ENCODE peak calls at places on chromosome 4, in four cellular contexts. One of them, this sample, is unnamed.

GRCh38 chr4:82642321-82642720 is 80.5 kb upstream of the TMEM150C start:
- DNase-seq in thoracic aorta: no peak
- DNase-seq in neural progenitor cell: no peak
- DNase-seq in Caco-2: no peak
- DNase-seq in this sample: no peak

GRCh38 chr4:123102897-123103489 is 180.6 kb upstream of the NUDT6 start:
- DNase-seq in Caco-2: peak
- DNase-seq in thoracic aorta: no peak
- DNase-seq in neural progenitor cell: peak
- DNase-seq in this sample: peak

GRCh38 chr4:82782626-82783025 is 16.0 kb downstream of the SCD5 start:
- DNase-seq in thoracic aorta: no peak
- DNase-seq in Caco-2: peak
- DNase-seq in neural progenitor cell: no peak
- DNase-seq in this sample: no peak

GRCh38 chr4:153211986-153212720 is 7.9 kb downstream of the TRIM2 start:
- DNase-seq in thoracic aorta: no peak
- DNase-seq in neural progenitor cell: no peak
- DNase-seq in Caco-2: no peak
- DNase-seq in this sample: peak

GRCh38 chr4:27293831-27294230 is 433.2 kb downstream of the STIM2 start:
- DNase-seq in thoracic aorta: no peak
- DNase-seq in Caco-2: no peak
- DNase-seq in neural progenitor cell: no peak
- DNase-seq in this sample: no peak

GRCh38 chr4:153115322-153116100 is 88.7 kb upstream of the TRIM2 start:
- DNase-seq in neural progenitor cell: no peak
- DNase-seq in thoracic aorta: no peak
- DNase-seq in Caco-2: peak
- DNase-seq in this sample: peak

GRCh38 chr4:161564230-161564834 is 599.5 kb downstream of the FSTL5 start:
- DNase-seq in thoracic aorta: no peak
- DNase-seq in neural progenitor cell: no peak
- DNase-seq in Caco-2: no peak
- DNase-seq in this sample: no peak

GRCh38 chr4:77052352-77052751 is 23.4 kb downstream of the CCNI start:
- DNase-seq in neural progenitor cell: peak
- DNase-seq in thoracic aorta: no peak
- DNase-seq in Caco-2: peak
- DNase-seq in this sample: peak

GRCh38 chr4:135281230-135281629 is 1079.6 kb upstream of the PABPC4L start:
- DNase-seq in Caco-2: no peak
- DNase-seq in neural progenitor cell: no peak
- DNase-seq in thoracic aorta: no peak
- DNase-seq in this sample: no peak

GRCh38 chr4:114782842-114783595 is 184.4 kb downstream of the UGT8 start:
- DNase-seq in thoracic aorta: no peak
- DNase-seq in neural progenitor cell: peak
- DNase-seq in Caco-2: no peak
- DNase-seq in this sample: no peak

GRCh38 chr4:109022941-109023340 is 260.1 kb upstream of the ETNPPL start:
- DNase-seq in thoracic aorta: no peak
- DNase-seq in Caco-2: no peak
- DNase-seq in neural progenitor cell: no peak
- DNase-seq in this sample: no peak

GRCh38 chr4:174225247-174226054 is 58.0 kb downstream of the FBXO8 start:
- DNase-seq in Caco-2: no peak
- DNase-seq in thoracic aorta: no peak
- DNase-seq in neural progenitor cell: no peak
- DNase-seq in this sample: no peak

GRCh38 chr4:67332627-67333026 is 212.7 kb downstream of the CENPC start:
- DNase-seq in thoracic aorta: no peak
- DNase-seq in Caco-2: peak
- DNase-seq in neural progenitor cell: peak
- DNase-seq in this sample: no peak

GRCh38 chr4:89215736-89216135 is 91.9 kb downstream of the GPRIN3 start:
- DNase-seq in thoracic aorta: no peak
- DNase-seq in neural progenitor cell: no peak
- DNase-seq in Caco-2: no peak
- DNase-seq in this sample: no peak

GRCh38 chr4:92186239-92186638 is 117.5 kb upstream of the GRID2 start:
- DNase-seq in neural progenitor cell: no peak
- DNase-seq in thoracic aorta: no peak
- DNase-seq in Caco-2: no peak
- DNase-seq in this sample: peak

GRCh38 chr4:38989487-38989886 is 42.7 kb downstream of the TMEM156 start:
- DNase-seq in thoracic aorta: no peak
- DNase-seq in Caco-2: no peak
- DNase-seq in neural progenitor cell: no peak
- DNase-seq in this sample: no peak

GRCh38 chr4:164876680-164877324 is at the start of gene APELA:
- DNase-seq in thoracic aorta: no peak
- DNase-seq in neural progenitor cell: peak
- DNase-seq in Caco-2: peak
- DNase-seq in this sample: no peak

GRCh38 chr4:2598661-2599654 is 62.5 kb downstream of the FAM193A start:
- DNase-seq in neural progenitor cell: no peak
- DNase-seq in Caco-2: no peak
- DNase-seq in thoracic aorta: no peak
- DNase-seq in this sample: no peak

GRCh38 chr4:70801265-70801809 is 38.4 kb downstream of the GRSF1 start:
- DNase-seq in neural progenitor cell: no peak
- DNase-seq in Caco-2: no peak
- DNase-seq in thoracic aorta: no peak
- DNase-seq in this sample: no peak

GRCh38 chr4:152738812-152739211 is 40.7 kb downstream of the TIGD4 start:
- DNase-seq in thoracic aorta: no peak
- DNase-seq in Caco-2: no peak
- DNase-seq in neural progenitor cell: no peak
- DNase-seq in this sample: peak

GRCh38 chr4:155944516-155944915 is 9.2 kb downstream of the CTSO start:
- DNase-seq in thoracic aorta: no peak
- DNase-seq in Caco-2: no peak
- DNase-seq in neural progenitor cell: peak
- DNase-seq in this sample: peak

GRCh38 chr4:110480031-110480549 is 4.1 kb downstream of the ENPEP start:
- DNase-seq in Caco-2: no peak
- DNase-seq in thoracic aorta: no peak
- DNase-seq in neural progenitor cell: no peak
- DNase-seq in this sample: peak
- TF ChIP-seq CTCF in Caco-2: peak
- TF ChIP-seq CTCF in thoracic aorta: no peak
- TF ChIP-seq CTCF in neural progenitor cell: peak
- TF ChIP-seq CTCF in this sample: peak

DNA sequence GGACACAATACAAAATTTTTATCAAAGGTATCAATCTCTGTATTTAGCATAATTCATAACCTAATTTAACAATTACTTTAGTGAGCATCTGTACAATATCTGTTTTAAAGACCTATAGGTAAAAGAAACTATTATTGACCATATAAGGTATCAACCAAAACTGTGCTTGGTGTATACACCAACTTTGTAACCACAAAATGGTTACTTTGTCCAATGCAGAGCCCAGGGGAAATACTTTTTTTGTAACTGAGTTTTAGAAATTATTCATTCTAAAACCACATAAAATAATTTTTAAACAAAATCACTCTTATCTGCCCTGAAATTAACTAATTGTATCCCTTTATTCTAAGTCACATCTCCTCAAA is 5.0 kb downstream of the CXXC4 start:
- DNase-seq in thoracic aorta: no peak
- DNase-seq in Caco-2: no peak
- DNase-seq in neural progenitor cell: no peak
- DNase-seq in this sample: no peak
- H3K4me3 ChIP-seq in thoracic aorta: peak
- H3K4me3 ChIP-seq in Caco-2: no peak
- H3K4me3 ChIP-seq in neural progenitor cell: peak
- H3K4me3 ChIP-seq in this sample: no peak

GRCh38 chr4:112523008-112523440 is 7.0 kb upstream of the NEUROG2 start:
- DNase-seq in neural progenitor cell: peak
- DNase-seq in Caco-2: no peak
- DNase-seq in thoracic aorta: no peak
- DNase-seq in this sample: peak
- TF ChIP-seq CTCF in neural progenitor cell: peak
- TF ChIP-seq CTCF in Caco-2: no peak
- TF ChIP-seq CTCF in thoracic aorta: no peak
- TF ChIP-seq CTCF in this sample: no peak

GRCh38 chr4:186701273-186701672 is 22.4 kb downstream of the FAT1 start:
- DNase-seq in neural progenitor cell: peak
- DNase-seq in Caco-2: no peak
- DNase-seq in thoracic aorta: no peak
- DNase-seq in this sample: peak
- H3K4me3 ChIP-seq in neural progenitor cell: peak
- H3K4me3 ChIP-seq in Caco-2: no peak
- H3K4me3 ChIP-seq in thoracic aorta: peak
- H3K4me3 ChIP-seq in this sample: no peak

GRCh38 chr4:13108096-13108495 is 376.0 kb downstream of the RAB28 start:
- DNase-seq in Caco-2: no peak
- DNase-seq in neural progenitor cell: no peak
- DNase-seq in thoracic aorta: no peak
- DNase-seq in this sample: no peak
- TF ChIP-seq CTCF in Caco-2: no peak
- TF ChIP-seq CTCF in neural progenitor cell: no peak
- TF ChIP-seq CTCF in thoracic aorta: no peak
- TF ChIP-seq CTCF in this sample: no peak

GRCh38 chr4:156971168-156971601 is 414 bp downstream of the PDGFC start:
- DNase-seq in neural progenitor cell: peak
- DNase-seq in thoracic aorta: no peak
- DNase-seq in Caco-2: no peak
- DNase-seq in this sample: no peak
- H3K4me3 ChIP-seq in neural progenitor cell: peak
- H3K4me3 ChIP-seq in thoracic aorta: peak
- H3K4me3 ChIP-seq in Caco-2: peak
- H3K4me3 ChIP-seq in this sample: peak

GRCh38 chr4:143202824-143203223 is 18.1 kb downstream of the USP38 start:
- DNase-seq in neural progenitor cell: no peak
- DNase-seq in thoracic aorta: no peak
- DNase-seq in Caco-2: no peak
- DNase-seq in this sample: peak
- TF ChIP-seq CTCF in neural progenitor cell: peak
- TF ChIP-seq CTCF in thoracic aorta: no peak
- TF ChIP-seq CTCF in Caco-2: no peak
- TF ChIP-seq CTCF in this sample: peak

GRCh38 chr4:110587666-110588285 is 35.1 kb downstream of the PITX2 start:
- DNase-seq in thoracic aorta: no peak
- DNase-seq in Caco-2: no peak
- DNase-seq in neural progenitor cell: no peak
- DNase-seq in this sample: no peak

GRCh38 chr4:110586137-110586850 is 36.6 kb downstream of the PITX2 start:
- DNase-seq in thoracic aorta: no peak
- DNase-seq in Caco-2: peak
- DNase-seq in neural progenitor cell: peak
- DNase-seq in this sample: peak

DNA sequence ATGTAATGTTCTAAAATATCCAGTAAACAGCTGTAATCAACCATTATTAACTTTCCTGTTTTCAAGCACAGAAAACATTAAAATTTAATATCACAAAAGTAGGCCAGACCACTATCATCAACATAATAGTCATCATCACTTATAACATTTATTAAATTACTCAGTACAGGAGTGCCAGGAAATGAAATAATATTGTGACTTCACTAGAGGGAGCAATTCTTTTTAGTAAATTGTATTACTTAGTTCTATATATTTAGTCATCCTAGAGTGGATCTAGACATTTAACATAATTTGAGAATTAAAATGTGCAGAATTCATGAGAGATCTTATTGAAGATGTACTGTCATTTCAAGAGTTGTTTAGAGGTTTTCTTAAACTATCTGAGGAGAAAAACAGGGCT is 33.6 kb downstream of the PITX2 start:
- DNase-seq in Caco-2: no peak
- DNase-seq in neural progenitor cell: no peak
- DNase-seq in thoracic aorta: no peak
- DNase-seq in this sample: peak
- H3K4me3 ChIP-seq in Caco-2: no peak
- H3K4me3 ChIP-seq in neural progenitor cell: no peak
- H3K4me3 ChIP-seq in thoracic aorta: no peak
- H3K4me3 ChIP-seq in this sample: no peak

GRCh38 chr4:169045862-169046584 is 36.0 kb upstream of the CBR4 start:
- DNase-seq in thoracic aorta: no peak
- DNase-seq in Caco-2: no peak
- DNase-seq in neural progenitor cell: peak
- DNase-seq in this sample: no peak
- TF ChIP-seq CTCF in thoracic aorta: no peak
- TF ChIP-seq CTCF in Caco-2: no peak
- TF ChIP-seq CTCF in neural progenitor cell: peak
- TF ChIP-seq CTCF in this sample: no peak

This sample was measured in fibroblast of the aortic adventitia.